ENCODE peak calls at places on chromosomes 5 and 9, in seven cellular contexts. Z is left lung; H is iPS DF 6.9; I is CD4-positive, alpha-beta memory T cell; X is CD4-positive, alpha-beta T cell; G is NT2/D1; A is H1. B is an unnamed sample.

GRCh38 chr5:115415143-115415491 is 118.7 kb upstream of the CCDC112 start:
- DNase-seq in I (no peak), X (no peak), G (no peak), Z (peak; percentile 83), A (no peak), H (no peak), B (no peak)

GRCh38 chr5:139392678-139393496 is 2.0 kb downstream of the PROB1 start:
- DNase-seq in X (peak; percentile 55), Z (peak; percentile 67), A (peak; percentile 94), G (no peak), I (peak; percentile 76), H (no peak), B (no peak)

GRCh38 chr9:116337015-116337414 is 183.4 kb downstream of the PAPPA start:
- DNase-seq in X (no peak), G (no peak), I (no peak), Z (no peak), H (no peak), A (no peak), B (no peak)

GRCh38 chr5:36156124-36156601 is 4.3 kb downstream of the SKP2 start:
- DNase-seq in X (no peak), I (no peak), G (no peak), H (no peak), A (no peak), Z (no peak), B (no peak)

GRCh38 chr5:151158287-151158661 is 695 bp upstream of the ANXA6 start:
- DNase-seq in A (peak; percentile 54), I (no peak), X (no peak), Z (no peak), G (no peak), H (no peak), B (no peak)

GRCh38 chr5:94102849-94103248 is 361.4 kb upstream of the POU5F2 start:
- DNase-seq in H (no peak), Z (no peak), I (no peak), X (no peak), G (no peak), A (no peak), B (no peak)

GRCh38 chr9:89519393-89519805 is 21.5 kb upstream of the SEMA4D start:
- DNase-seq in X (no peak), G (no peak), H (no peak), Z (no peak), A (no peak), I (no peak), B (no peak)

GRCh38 chr5:116562669-116563068 is 12.0 kb downstream of the SEMA6A start:
- DNase-seq in Z (no peak), H (no peak), I (no peak), A (no peak), G (no peak), X (no peak), B (no peak)

GRCh38 chr5:59358497-59358896 is 535.0 kb downstream of the PDE4D start:
- DNase-seq in X (no peak), Z (no peak), A (no peak), G (no peak), H (no peak), I (no peak), B (no peak)

GRCh38 chr9:137236936-137237421 is 4.1 kb upstream of the TUBB4B start:
- DNase-seq in I (no peak), A (no peak), X (no peak), G (no peak), H (no peak), Z (no peak), B (no peak)

GRCh38 chr5:15844253-15844652 is 335.3 kb downstream of the MARCHF11 start:
- DNase-seq in X (no peak), G (no peak), H (no peak), Z (no peak), I (no peak), A (no peak), B (no peak)

GRCh38 chr5:111422245-111422644 is 90.1 kb downstream of the STARD4 start:
- DNase-seq in I (no peak), Z (no peak), A (no peak), G (no peak), X (no peak), H (no peak), B (no peak)

GRCh38 chr5:171521219-171521633 is 101.8 kb downstream of the FGF18 start:
- DNase-seq in Z (no peak), A (peak; percentile 61), X (no peak), H (no peak), G (peak; percentile 20), I (no peak), B (no peak)

GRCh38 chr5:65037845-65038815 is 269.4 kb downstream of the CWC27 start:
- DNase-seq in A (peak; percentile 66), H (peak; percentile 76), Z (no peak), G (peak; percentile 48), I (peak; percentile 39), X (no peak), B (no peak)

GRCh38 chr9:93232388-93232965 is 48.5 kb downstream of the WNK2 start:
- DNase-seq in H (no peak), Z (no peak), I (no peak), A (no peak), G (no peak), X (no peak), B (no peak)

GRCh38 chr9:97984188-97985057 is 1.3 kb downstream of the ANP32B start:
- DNase-seq in Z (peak; percentile 79), G (no peak), I (peak; percentile 86), H (no peak), X (peak; percentile 51), A (peak; percentile 68), B (peak; percentile 80)

GRCh38 chr9:6960777-6961176 is 203.0 kb downstream of the KDM4C start:
- DNase-seq in H (no peak), X (no peak), Z (no peak), I (no peak), A (no peak), G (no peak), B (no peak)

GRCh38 chr9:99253772-99254431 is 31.8 kb downstream of the SEC61B start:
- DNase-seq in X (no peak), Z (no peak), G (no peak), I (peak; percentile 10), A (no peak), H (no peak), B (no peak)

GRCh38 chr5:76542236-76542635 is 81.0 kb downstream of the F2RL2 start:
- DNase-seq in A (no peak), X (no peak), Z (no peak), I (no peak), G (no peak), H (no peak), B (no peak)

GRCh38 chr5:16707869-16708192 is 91.0 kb upstream of the RETREG1 start:
- DNase-seq in X (no peak), I (no peak), H (no peak), G (no peak), Z (no peak), A (no peak), B (no peak)

GRCh38 chr5:33257807-33258491 is 182.8 kb upstream of the TARS1 start:
- DNase-seq in Z (no peak), H (no peak), X (no peak), A (no peak), I (no peak), G (no peak), B (no peak)

GRCh38 chr5:138963763-138964371 is 88.7 kb upstream of the LRRTM2 start:
- DNase-seq in A (no peak), H (no peak), I (no peak), G (no peak), X (no peak), Z (no peak), B (no peak)

GRCh38 chr5:70491-70890 is 21.5 kb upstream of the PLEKHG4B start:
- DNase-seq in H (no peak), G (no peak), Z (no peak), X (no peak), A (no peak), I (no peak), B (no peak)

GRCh38 chr5:1437452-1437851 is 7.8 kb downstream of the SLC6A3 start:
- DNase-seq in Z (peak; percentile 26), X (no peak), I (no peak), A (no peak), G (peak; percentile 20), H (no peak), B (no peak)

GRCh38 chr5:55134053-55134722 is 25.8 kb upstream of the GPX8 start:
- DNase-seq in G (no peak), H (no peak), A (no peak), Z (no peak), X (no peak), I (no peak), B (no peak)

GRCh38 chr9:127930298-127931091 is at the start of gene PIP5KL1:
- DNase-seq in Z (peak; percentile 83), A (peak; percentile 97), H (no peak), I (peak; percentile 71), X (peak; percentile 46), G (peak; percentile 74), B (no peak)

GRCh38 chr9:83339435-83339834 is 198.8 kb downstream of the FRMD3 start:
- DNase-seq in A (no peak), G (no peak), I (no peak), Z (no peak), X (no peak), H (no peak), B (no peak)
- H3K9me3 ChIP-seq in A (no peaks in the 10 kb centered on the region), G (peaks cover 5% of the 10 kb centered on the region), I (no peaks in the 10 kb centered on the region), Z (no peaks in the 10 kb centered on the region), X (no peaks in the 10 kb centered on the region), H (no peaks in the 10 kb centered on the region), B (no peaks in the 10 kb centered on the region)

GRCh38 chr5:141373673-141374317 is at the start of gene PCDHGA6:
- DNase-seq in G (no peak), Z (no peak), H (no peak), A (no peak), X (no peak), I (no peak), B (no peak)
- H3K9me3 ChIP-seq in G (peaks cover 17% of the 10 kb centered on the region), Z (peaks cover 93% of the 10 kb centered on the region), H (no peaks in the 10 kb centered on the region), A (peaks cover 51% of the 10 kb centered on the region), X (peaks cover 49% of the 10 kb centered on the region), I (no peaks in the 10 kb centered on the region), B (peaks cover 79% of the 10 kb centered on the region)

DNA sequence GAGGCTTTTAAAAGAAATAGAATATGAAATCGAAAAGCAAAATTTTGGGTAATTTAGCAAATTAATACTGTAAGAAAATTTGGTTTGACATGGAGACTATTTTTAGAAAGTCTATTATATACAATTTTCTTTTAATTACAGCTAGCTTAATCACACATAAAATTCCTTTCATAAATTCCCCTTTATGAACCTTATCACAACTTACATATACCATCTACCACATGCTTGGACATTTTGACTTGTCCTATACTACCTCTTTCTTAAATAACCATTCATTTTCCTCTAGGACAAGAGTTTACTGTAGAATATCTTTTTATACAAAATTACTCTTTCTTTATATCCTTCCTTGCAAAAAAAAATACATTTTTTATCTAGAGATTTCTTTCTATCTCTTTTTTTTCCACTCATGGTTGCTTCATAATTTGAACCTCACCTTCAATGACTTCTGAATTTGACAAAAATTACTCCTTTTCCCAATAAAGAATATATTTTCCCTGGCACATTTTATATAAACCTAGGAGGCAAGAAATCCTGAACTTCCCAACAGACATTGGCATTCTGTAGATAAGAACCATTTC is 34.0 kb upstream of the SYK start:
- DNase-seq in A (no peak), X (no peak), Z (no peak), G (no peak), I (no peak), H (no peak), B (no peak)
- H3K9me3 ChIP-seq in A (peaks cover 44% of the 10 kb centered on the region), X (no peaks in the 10 kb centered on the region), Z (peaks cover 23% of the 10 kb centered on the region), G (peaks cover 60% of the 10 kb centered on the region), I (no peaks in the 10 kb centered on the region), H (peaks cover 2% of the 10 kb centered on the region), B (no peaks in the 10 kb centered on the region)

DNA sequence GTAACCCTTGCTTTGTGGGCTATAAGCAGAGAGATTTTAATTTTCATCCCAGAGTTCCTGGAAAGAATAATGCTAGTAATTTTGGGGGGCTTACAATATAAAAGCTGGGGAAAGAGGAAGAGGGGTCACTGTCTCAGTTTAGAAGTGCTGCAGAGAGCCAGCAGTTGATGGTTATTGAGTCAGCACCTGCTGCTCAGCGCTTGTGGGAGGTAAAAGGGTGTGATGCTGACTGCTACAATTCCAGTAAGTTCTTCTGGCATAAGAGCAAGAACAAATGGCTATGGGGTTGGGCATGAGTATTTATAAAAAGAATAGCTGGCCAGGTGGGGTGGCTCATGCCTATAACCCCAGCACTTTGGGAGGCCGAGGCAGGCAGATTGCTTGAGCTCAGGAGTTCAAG is 88.5 kb downstream of the MAST4 start:
- DNase-seq in H (no peak), I (no peak), Z (no peak), A (no peak), X (no peak), G (no peak), B (no peak)
- H3K9me3 ChIP-seq in H (no peaks in the 10 kb centered on the region), I (no peaks in the 10 kb centered on the region), Z (no peaks in the 10 kb centered on the region), A (no peaks in the 10 kb centered on the region), X (no peaks in the 10 kb centered on the region), G (no peaks in the 10 kb centered on the region), B (no peaks in the 10 kb centered on the region)

B was measured in breast epithelium.